ENCODE peak calls at places on chromosomes 3 and 15, in six cellular contexts. W, B, I, S, P and U are unnamed samples.

GRCh38 chr3:172501560-172501959 is 21.7 kb downstream of the TNFSF10 start:
- DNase-seq in W (no peak), B (no peak), I (no peak), S (no peak), P (no peak), U (no peak)

GRCh38 chr15:92624401-92624991 is 31.1 kb downstream of the FAM174B start:
- DNase-seq in W (no peak), B (no peak), I (no peak), S (no peak), P (no peak), U (peak)

GRCh38 chr3:184652465-184652864 is 59.4 kb downstream of the MAGEF1 start:
- DNase-seq in W (peak), B (no peak), I (no peak), S (no peak), P (peak), U (no peak)

GRCh38 chr3:136075218-136075808 is 109.8 kb downstream of the PPP2R3A start:
- DNase-seq in W (peak), B (peak), I (peak), S (peak), P (peak), U (peak)

GRCh38 chr3:32421991-32422859 is 30.6 kb downstream of the CMTM7 start:
- DNase-seq in W (peak), B (peak), I (no peak), S (peak), P (peak), U (peak)

GRCh38 chr3:66800941-66801545 is 197.1 kb upstream of the KBTBD8 start:
- DNase-seq in W (no peak), B (no peak), I (no peak), S (no peak), P (peak), U (no peak)

GRCh38 chr3:101816215-101817149 is 32.8 kb upstream of the NFKBIZ start:
- DNase-seq in W (no peak), B (no peak), I (no peak), S (no peak), P (peak), U (no peak)

GRCh38 chr3:12944849-12945248 is 103.5 kb upstream of the RPL32 start:
- DNase-seq in W (no peak), B (no peak), I (no peak), S (no peak), P (no peak), U (no peak)

GRCh38 chr15:71294636-71295241 is 179.5 kb downstream of the THSD4 start:
- DNase-seq in W (no peak), B (no peak), I (no peak), S (peak), P (peak), U (no peak)

GRCh38 chr15:78056714-78057269 is 20.7 kb downstream of the TBC1D2B start:
- DNase-seq in W (peak), B (no peak), I (no peak), S (no peak), P (peak), U (peak)

GRCh38 chr3:170440346-170440745 is 21.7 kb downstream of the CLDN11 start:
- DNase-seq in W (no peak), B (no peak), I (no peak), S (no peak), P (peak), U (no peak)

GRCh38 chr15:66389859-66390382 is 3.2 kb downstream of the MAP2K1 start:
- DNase-seq in W (peak), B (no peak), I (no peak), S (no peak), P (peak), U (no peak)

DNA sequence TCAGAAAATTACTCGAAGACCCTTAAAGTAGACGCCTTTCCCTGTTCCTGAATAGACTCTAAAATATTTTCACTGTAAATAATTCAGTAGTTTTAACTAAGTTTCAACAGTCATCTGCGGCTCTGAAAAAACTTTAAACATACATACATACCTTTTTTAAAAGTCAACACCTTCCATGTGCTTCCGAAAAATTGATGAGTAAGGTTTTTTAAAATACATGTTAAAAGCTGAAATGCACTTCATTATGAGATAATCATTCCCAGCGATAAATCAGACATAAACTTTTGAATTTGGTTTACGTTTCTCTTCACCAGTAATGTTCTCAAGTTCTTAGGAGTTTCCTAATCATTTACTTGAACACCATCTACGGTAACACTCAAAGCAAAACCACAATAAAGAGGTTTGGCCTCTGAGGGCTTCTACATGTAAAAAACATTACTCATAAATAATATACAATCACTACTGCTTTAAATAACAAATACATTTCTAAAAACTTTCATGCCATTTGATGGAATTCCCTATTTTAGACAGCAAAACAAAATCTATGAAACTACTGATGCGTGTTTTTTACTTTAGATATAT is 403.5 kb downstream of the SHQ1 start:
- DNase-seq in W (peak), B (no peak), I (no peak), S (no peak), P (peak), U (no peak)
- H3K4me3 ChIP-seq in W (peak), B (no peak), I (no peak), S (no peak), P (no peak), U (no peak)

GRCh38 chr3:156788846-156789245 is 37.3 kb upstream of the LEKR1 start:
- DNase-seq in W (no peak), B (no peak), I (no peak), S (no peak), P (peak), U (no peak)

GRCh38 chr3:156792114-156792513 is 34.0 kb upstream of the LEKR1 start:
- DNase-seq in W (no peak), B (no peak), I (no peak), S (no peak), P (no peak), U (no peak)

GRCh38 chr3:156787015-156787414 is 39.1 kb upstream of the LEKR1 start:
- DNase-seq in W (peak), B (no peak), I (peak), S (no peak), P (no peak), U (no peak)

GRCh38 chr3:156790141-156790540 is 36.0 kb upstream of the LEKR1 start:
- DNase-seq in W (no peak), B (no peak), I (no peak), S (no peak), P (no peak), U (no peak)

GRCh38 chr3:156787926-156788663 is 38.1 kb upstream of the LEKR1 start:
- DNase-seq in W (peak), B (no peak), I (peak), S (no peak), P (peak), U (no peak)
- H3K4me3 ChIP-seq in W (no peak), B (no peak), I (no peak), S (no peak), P (no peak), U (no peak)

GRCh38 chr15:67968564-67969440 is 85.3 kb upstream of the PIAS1 start:
- DNase-seq in W (no peak), B (no peak), I (no peak), S (no peak), P (no peak), U (no peak)
- H3K4me3 ChIP-seq in W (no peak), B (no peak), I (no peak), S (no peak), P (no peak), U (peak)

DNA sequence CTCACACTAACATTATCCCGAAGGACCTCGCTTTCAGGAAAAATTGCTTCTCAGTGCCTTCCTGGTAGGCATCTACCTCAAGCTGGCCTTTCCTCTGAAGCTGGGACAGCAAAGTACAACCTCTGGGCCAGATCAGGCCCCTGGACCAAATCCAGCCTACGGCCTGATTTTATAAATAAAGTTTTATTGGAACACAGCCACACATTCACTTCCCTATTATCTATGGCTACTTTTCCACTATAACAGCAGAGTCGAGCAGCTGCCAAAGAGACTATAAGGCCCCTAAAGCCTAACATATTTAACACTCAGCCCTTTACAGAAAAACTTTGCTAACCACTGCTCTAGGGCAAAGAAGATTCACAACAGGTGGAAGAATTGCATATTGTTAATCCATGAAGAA is 554.3 kb downstream of the NTRK3 start:
- DNase-seq in W (no peak), B (no peak), I (no peak), S (no peak), P (no peak), U (no peak)
- H3K4me3 ChIP-seq in W (no peak), B (no peak), I (no peak), S (no peak), P (no peak), U (no peak)

GRCh38 chr3:129429080-129429451 is 630 bp upstream of the EFCAB12 start:
- DNase-seq in W (no peak), B (no peak), I (no peak), S (no peak), P (no peak), U (no peak)
- H3K4me3 ChIP-seq in W (no peak), B (no peak), I (no peak), S (no peak), P (no peak), U (peak)